ENCODE peak calls at places on chromosomes 5 and 9, in ten cellular contexts. One of them, this sample, is unnamed.
A peak's percentile ranks its signal among the peaks of the same experiment; 100 is the strongest.

GRCh38 chr9:130860458-130861316 is 25.6 kb downstream of the ABL1 start:
- DNase-seq in astrocyte: peak; percentile 99
- DNase-seq in OCI-LY7: no peak
- DNase-seq in GM23338: peak; percentile 58
- DNase-seq in neuronal stem cell: no peak
- DNase-seq in PC-9: no peak
- DNase-seq in neural progenitor cell: peak; percentile 43
- DNase-seq in fibroblast of lung: peak; percentile 93
- DNase-seq in PC-3: no peak
- DNase-seq in IMR-90: peak; percentile 99
- DNase-seq in this sample: peak; percentile 99

GRCh38 chr5:168528521-168529360 is at the start of gene FBLL1:
- DNase-seq in PC-3: no peak
- DNase-seq in PC-9: no peak
- DNase-seq in fibroblast of lung: peak; percentile 43
- DNase-seq in GM23338: peak; percentile 93
- DNase-seq in neural progenitor cell: peak; percentile 90
- DNase-seq in astrocyte: peak; percentile 7
- DNase-seq in neuronal stem cell: peak; percentile 81
- DNase-seq in IMR-90: peak; percentile 16
- DNase-seq in OCI-LY7: no peak
- DNase-seq in this sample: peak; percentile 48

GRCh38 chr5:175697846-175698245 is 40.0 kb downstream of the HRH2 start:
- DNase-seq in PC-3: no peak
- DNase-seq in OCI-LY7: no peak
- DNase-seq in astrocyte: no peak
- DNase-seq in GM23338: no peak
- DNase-seq in neuronal stem cell: no peak
- DNase-seq in IMR-90: no peak
- DNase-seq in neural progenitor cell: no peak
- DNase-seq in fibroblast of lung: no peak
- DNase-seq in PC-9: no peak
- DNase-seq in this sample: no peak

GRCh38 chr9:86500031-86500430 is 145.8 kb upstream of the TUT7 start:
- DNase-seq in GM23338: no peak
- DNase-seq in neural progenitor cell: no peak
- DNase-seq in fibroblast of lung: peak; percentile 37
- DNase-seq in IMR-90: peak; percentile 13
- DNase-seq in PC-3: no peak
- DNase-seq in OCI-LY7: no peak
- DNase-seq in neuronal stem cell: no peak
- DNase-seq in astrocyte: no peak
- DNase-seq in PC-9: no peak
- DNase-seq in this sample: no peak

GRCh38 chr9:93080406-93080805 is 15.6 kb upstream of the CARD19 start:
- DNase-seq in astrocyte: no peak
- DNase-seq in neuronal stem cell: no peak
- DNase-seq in PC-3: no peak
- DNase-seq in PC-9: no peak
- DNase-seq in OCI-LY7: no peak
- DNase-seq in GM23338: no peak
- DNase-seq in IMR-90: no peak
- DNase-seq in neural progenitor cell: peak; percentile 0
- DNase-seq in fibroblast of lung: no peak
- DNase-seq in this sample: no peak

GRCh38 chr5:154546719-154547118 is 68.7 kb upstream of the HAND1 start:
- DNase-seq in GM23338: no peak
- DNase-seq in neural progenitor cell: no peak
- DNase-seq in neuronal stem cell: no peak
- DNase-seq in astrocyte: no peak
- DNase-seq in OCI-LY7: no peak
- DNase-seq in PC-3: no peak
- DNase-seq in fibroblast of lung: no peak
- DNase-seq in PC-9: no peak
- DNase-seq in IMR-90: no peak
- DNase-seq in this sample: no peak

GRCh38 chr9:32434892-32435291 is 50.4 kb downstream of the ACO1 start:
- DNase-seq in PC-3: no peak
- DNase-seq in astrocyte: no peak
- DNase-seq in GM23338: no peak
- DNase-seq in neural progenitor cell: no peak
- DNase-seq in fibroblast of lung: no peak
- DNase-seq in IMR-90: peak; percentile 59
- DNase-seq in PC-9: no peak
- DNase-seq in neuronal stem cell: no peak
- DNase-seq in OCI-LY7: no peak
- DNase-seq in this sample: peak; percentile 22

GRCh38 chr5:138770977-138771376 is 17.8 kb downstream of the CTNNA1 start:
- DNase-seq in fibroblast of lung: no peak
- DNase-seq in astrocyte: no peak
- DNase-seq in GM23338: no peak
- DNase-seq in neuronal stem cell: no peak
- DNase-seq in PC-9: no peak
- DNase-seq in IMR-90: no peak
- DNase-seq in PC-3: no peak
- DNase-seq in neural progenitor cell: no peak
- DNase-seq in OCI-LY7: no peak
- DNase-seq in this sample: no peak

GRCh38 chr9:129335456-129336129 is 157.5 kb upstream of the IER5L start:
- DNase-seq in OCI-LY7: no peak
- DNase-seq in neuronal stem cell: no peak
- DNase-seq in GM23338: peak; percentile 35
- DNase-seq in IMR-90: no peak
- DNase-seq in PC-9: no peak
- DNase-seq in PC-3: no peak
- DNase-seq in neural progenitor cell: no peak
- DNase-seq in astrocyte: no peak
- DNase-seq in fibroblast of lung: no peak
- DNase-seq in this sample: no peak

GRCh38 chr9:129336130-129336528 is 158.1 kb upstream of the IER5L start:
- DNase-seq in neural progenitor cell: no peak
- DNase-seq in PC-9: no peak
- DNase-seq in IMR-90: peak; percentile 46
- DNase-seq in neuronal stem cell: no peak
- DNase-seq in OCI-LY7: no peak
- DNase-seq in PC-3: no peak
- DNase-seq in astrocyte: peak; percentile 84
- DNase-seq in GM23338: peak; percentile 53
- DNase-seq in fibroblast of lung: no peak
- DNase-seq in this sample: no peak

GRCh38 chr9:129338701-129339445 is 160.8 kb upstream of the IER5L start:
- DNase-seq in GM23338: no peak
- DNase-seq in PC-3: no peak
- DNase-seq in astrocyte: no peak
- DNase-seq in neuronal stem cell: no peak
- DNase-seq in neural progenitor cell: no peak
- DNase-seq in PC-9: no peak
- DNase-seq in fibroblast of lung: no peak
- DNase-seq in OCI-LY7: no peak
- DNase-seq in IMR-90: peak; percentile 78
- DNase-seq in this sample: peak; percentile 94

GRCh38 chr9:129336601-129337286 is 158.7 kb upstream of the IER5L start:
- DNase-seq in IMR-90: peak; percentile 55
- DNase-seq in GM23338: peak; percentile 89
- DNase-seq in OCI-LY7: peak; percentile 59
- DNase-seq in astrocyte: peak; percentile 85
- DNase-seq in fibroblast of lung: peak; percentile 75
- DNase-seq in PC-3: no peak
- DNase-seq in PC-9: no peak
- DNase-seq in neural progenitor cell: peak; percentile 78
- DNase-seq in neuronal stem cell: no peak
- DNase-seq in this sample: peak; percentile 70

DNA sequence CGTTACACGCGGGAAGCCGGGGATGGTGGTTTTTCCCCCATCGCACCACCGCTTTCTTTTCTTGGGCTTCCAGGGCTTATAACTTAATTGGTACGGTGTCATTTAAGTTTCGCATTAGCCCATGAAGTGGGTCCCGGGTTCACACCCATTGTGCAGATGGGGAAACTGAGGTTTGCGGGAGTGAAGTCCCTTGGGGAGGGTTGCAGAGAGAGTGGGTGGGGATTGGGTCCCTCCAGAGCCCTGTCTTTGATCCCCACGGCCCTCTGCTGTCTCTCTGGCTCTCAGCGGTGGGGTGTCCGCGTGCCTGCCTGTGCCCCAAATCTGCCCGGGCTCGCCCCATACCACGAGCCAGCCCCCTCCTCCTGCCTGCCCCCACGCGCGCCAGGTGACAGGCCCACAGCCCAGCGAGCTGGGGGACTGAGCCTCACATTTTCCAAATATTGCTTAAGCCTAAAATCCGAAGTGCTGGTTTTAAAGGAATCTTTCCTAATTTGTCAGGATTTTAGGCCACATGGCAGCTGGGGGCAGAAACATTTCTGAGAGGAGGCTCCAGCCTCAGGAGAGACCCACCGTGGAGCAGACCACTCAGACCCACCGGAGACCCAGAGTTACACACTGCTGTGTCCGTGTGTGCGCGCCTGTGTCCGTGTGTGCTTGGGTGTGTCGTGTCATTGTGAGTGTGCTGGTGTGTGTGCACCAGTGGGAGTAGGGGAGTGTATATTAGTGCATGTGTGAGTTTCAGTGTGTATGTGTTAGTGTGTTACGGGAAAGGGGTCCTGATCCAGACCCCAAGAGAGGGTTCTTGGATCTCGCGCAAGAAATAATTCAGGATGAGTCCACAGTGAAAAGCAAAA is 159.5 kb upstream of the IER5L start:
- DNase-seq in IMR-90: no peak
- DNase-seq in PC-3: no peak
- DNase-seq in fibroblast of lung: no peak
- DNase-seq in OCI-LY7: no peak
- DNase-seq in GM23338: no peak
- DNase-seq in neuronal stem cell: no peak
- DNase-seq in astrocyte: no peak
- DNase-seq in PC-9: no peak
- DNase-seq in neural progenitor cell: no peak
- DNase-seq in this sample: no peak
- H3K4me2 ChIP-seq in IMR-90: peak overlapping the region; percentile 19
- H3K4me2 ChIP-seq in PC-3: no peak overlapping the region
- H3K4me2 ChIP-seq in fibroblast of lung: peak overlapping the region; percentile 70
- H3K4me2 ChIP-seq in OCI-LY7: peak overlapping the region; percentile 64
- H3K4me2 ChIP-seq in GM23338: peak overlapping the region; percentile 86
- H3K4me2 ChIP-seq in neuronal stem cell: peak overlapping the region; percentile 54
- H3K4me2 ChIP-seq in astrocyte: peak overlapping the region; percentile 80
- H3K4me2 ChIP-seq in PC-9: no peak overlapping the region
- H3K4me2 ChIP-seq in neural progenitor cell: peak overlapping the region; percentile 70
- H3K4me2 ChIP-seq in this sample: peak overlapping the region; percentile 68

GRCh38 chr9:79215819-79216218 is 355.9 kb upstream of the TLE4 start:
- DNase-seq in neural progenitor cell: no peak
- DNase-seq in neuronal stem cell: no peak
- DNase-seq in GM23338: no peak
- DNase-seq in IMR-90: peak; percentile 51
- DNase-seq in fibroblast of lung: no peak
- DNase-seq in PC-9: no peak
- DNase-seq in OCI-LY7: no peak
- DNase-seq in astrocyte: peak; percentile 29
- DNase-seq in PC-3: peak; percentile 7
- DNase-seq in this sample: no peak
- H2AFZ ChIP-seq in neural progenitor cell: no peak overlapping the region
- H2AFZ ChIP-seq in neuronal stem cell: no peak overlapping the region
- H2AFZ ChIP-seq in GM23338: peak overlapping the region; percentile 59
- H2AFZ ChIP-seq in IMR-90: peak overlapping the region; percentile 40
- H2AFZ ChIP-seq in fibroblast of lung: no peak overlapping the region
- H2AFZ ChIP-seq in PC-9: no peak overlapping the region
- H2AFZ ChIP-seq in OCI-LY7: no peak overlapping the region
- H2AFZ ChIP-seq in astrocyte: peak overlapping the region; percentile 60
- H2AFZ ChIP-seq in PC-3: peak overlapping the region; percentile 18
- H2AFZ ChIP-seq in this sample: no peak overlapping the region

GRCh38 chr9:107119735-107120134 is 163.3 kb upstream of the RAD23B start:
- DNase-seq in PC-9: no peak
- DNase-seq in neural progenitor cell: no peak
- DNase-seq in neuronal stem cell: no peak
- DNase-seq in astrocyte: no peak
- DNase-seq in PC-3: no peak
- DNase-seq in IMR-90: no peak
- DNase-seq in OCI-LY7: no peak
- DNase-seq in fibroblast of lung: no peak
- DNase-seq in GM23338: no peak
- DNase-seq in this sample: no peak

GRCh38 chr9:107118873-107119272 is 164.2 kb upstream of the RAD23B start:
- DNase-seq in PC-3: no peak
- DNase-seq in neuronal stem cell: no peak
- DNase-seq in OCI-LY7: no peak
- DNase-seq in PC-9: no peak
- DNase-seq in IMR-90: no peak
- DNase-seq in fibroblast of lung: no peak
- DNase-seq in astrocyte: no peak
- DNase-seq in GM23338: no peak
- DNase-seq in neural progenitor cell: no peak
- DNase-seq in this sample: no peak

GRCh38 chr9:107119294-107119693 is 163.8 kb upstream of the RAD23B start:
- DNase-seq in IMR-90: no peak
- DNase-seq in GM23338: no peak
- DNase-seq in astrocyte: no peak
- DNase-seq in PC-9: no peak
- DNase-seq in neuronal stem cell: no peak
- DNase-seq in OCI-LY7: no peak
- DNase-seq in neural progenitor cell: no peak
- DNase-seq in PC-3: no peak
- DNase-seq in fibroblast of lung: no peak
- DNase-seq in this sample: no peak

GRCh38 chr9:107127608-107128007 is 155.5 kb upstream of the RAD23B start:
- DNase-seq in IMR-90: no peak
- DNase-seq in GM23338: peak; percentile 9
- DNase-seq in astrocyte: no peak
- DNase-seq in PC-3: no peak
- DNase-seq in neuronal stem cell: no peak
- DNase-seq in PC-9: no peak
- DNase-seq in fibroblast of lung: no peak
- DNase-seq in OCI-LY7: no peak
- DNase-seq in neural progenitor cell: no peak
- DNase-seq in this sample: no peak

GRCh38 chr9:107123389-107123788 is 159.7 kb upstream of the RAD23B start:
- DNase-seq in neural progenitor cell: no peak
- DNase-seq in neuronal stem cell: no peak
- DNase-seq in OCI-LY7: no peak
- DNase-seq in GM23338: no peak
- DNase-seq in PC-3: no peak
- DNase-seq in IMR-90: no peak
- DNase-seq in PC-9: no peak
- DNase-seq in fibroblast of lung: no peak
- DNase-seq in astrocyte: no peak
- DNase-seq in this sample: no peak
- H3K4me2 ChIP-seq in neural progenitor cell: no peak overlapping the region
- H3K4me2 ChIP-seq in neuronal stem cell: no peak overlapping the region
- H3K4me2 ChIP-seq in OCI-LY7: no peak overlapping the region
- H3K4me2 ChIP-seq in GM23338: no peak overlapping the region
- H3K4me2 ChIP-seq in PC-3: no peak overlapping the region
- H3K4me2 ChIP-seq in IMR-90: no peak overlapping the region
- H3K4me2 ChIP-seq in PC-9: no peak overlapping the region
- H3K4me2 ChIP-seq in fibroblast of lung: no peak overlapping the region
- H3K4me2 ChIP-seq in astrocyte: no peak overlapping the region
- H3K4me2 ChIP-seq in this sample: no peak overlapping the region

DNA sequence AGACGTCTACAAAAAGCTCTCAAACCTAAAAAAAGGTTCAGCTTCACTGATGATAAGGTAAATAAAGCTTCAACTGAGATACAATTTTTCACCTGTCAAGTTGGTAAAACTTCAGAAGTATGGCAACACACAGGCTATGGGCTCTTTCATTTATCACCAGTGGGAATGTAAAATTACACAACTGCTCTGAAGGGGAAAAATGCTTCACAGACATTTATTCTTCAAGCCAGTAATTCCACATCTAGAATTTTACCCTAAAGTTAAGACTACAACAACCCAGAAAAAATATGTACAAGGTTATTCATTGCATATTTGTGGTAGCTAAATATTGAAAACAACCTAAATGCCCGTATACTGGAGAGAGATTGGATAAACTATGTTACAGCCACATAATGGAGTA is 48.1 kb upstream of the NREP start:
- DNase-seq in astrocyte: no peak
- DNase-seq in PC-9: no peak
- DNase-seq in fibroblast of lung: no peak
- DNase-seq in GM23338: no peak
- DNase-seq in neural progenitor cell: no peak
- DNase-seq in IMR-90: no peak
- DNase-seq in neuronal stem cell: no peak
- DNase-seq in OCI-LY7: no peak
- DNase-seq in PC-3: no peak
- DNase-seq in this sample: no peak
- H2AFZ ChIP-seq in astrocyte: no peak overlapping the region
- H2AFZ ChIP-seq in PC-9: no peak overlapping the region
- H2AFZ ChIP-seq in fibroblast of lung: no peak overlapping the region
- H2AFZ ChIP-seq in GM23338: no peak overlapping the region
- H2AFZ ChIP-seq in neural progenitor cell: no peak overlapping the region
- H2AFZ ChIP-seq in IMR-90: no peak overlapping the region
- H2AFZ ChIP-seq in neuronal stem cell: no peak overlapping the region
- H2AFZ ChIP-seq in OCI-LY7: no peak overlapping the region
- H2AFZ ChIP-seq in PC-3: no peak overlapping the region
- H2AFZ ChIP-seq in this sample: no peak overlapping the region

This sample was measured in mesenchymal stem cell.